ENCODE peak calls at places on chromosomes 3 and 15, in nine cellular contexts. K is adrenal gland, I is body of pancreas, D is Panc1, F is fibroblast of lung, W is GM12865, Z is NB4, M is H1, P is fibroblast of pulmonary artery. R is an unnamed sample.

GRCh38 chr3:195405646-195406045 is 37.2 kb downstream of the ACAP2 start:
- DNase-seq in K (no peak), I (no peak), D (no peak), F (no peak), W (no peak), Z (no peak), M (no peak), P (no peak), R (no peak)

GRCh38 chr15:77454956-77455355 is 34.3 kb downstream of the HMG20A start:
- DNase-seq in K (no peak), I (no peak), D (no peak), F (no peak), W (no peak), Z (no peak), M (no peak), P (no peak), R (no peak)

GRCh38 chr3:184178522-184179138 is 4.0 kb downstream of the AP2M1 start:
- DNase-seq in K (no peak), I (no peak), D (no peak), F (no peak), W (no peak), Z (no peak), M (no peak), P (no peak), R (no peak)

GRCh38 chr3:47197287-47197686 is 33.4 kb upstream of the SETD2 start:
- DNase-seq in K (no peak), I (no peak), D (no peak), F (no peak), W (no peak), Z (no peak), M (no peak), P (no peak), R (no peak)

GRCh38 chr15:69293741-69294615 is 4.7 kb upstream of the PAQR5 start:
- DNase-seq in K (no peak), I (no peak), D (no peak), F (no peak), W (no peak), Z (no peak), M (no peak), P (no peak), R (no peak)

GRCh38 chr3:26233374-26233773 is 389.2 kb upstream of the LRRC3B start:
- DNase-seq in K (no peak), I (no peak), D (no peak), F (no peak), W (no peak), Z (no peak), M (no peak), P (no peak), R (no peak)

GRCh38 chr3:150346956-150347863 is 60.9 kb upstream of the TSC22D2 start:
- DNase-seq in K (no peak), I (no peak), D (no peak), F (peak), W (no peak), Z (no peak), M (no peak), P (no peak), R (no peak)

GRCh38 chr3:117524890-117525289 is 815.3 kb downstream of the TUSC7 start:
- DNase-seq in K (no peak), I (no peak), D (no peak), F (peak), W (no peak), Z (no peak), M (no peak), P (peak), R (peak)

GRCh38 chr15:100943074-100943473 is 23.9 kb downstream of the LRRK1 start:
- DNase-seq in K (no peak), I (no peak), D (no peak), F (no peak), W (no peak), Z (no peak), M (no peak), P (no peak), R (no peak)

GRCh38 chr3:834679-835078 is 258.1 kb upstream of the CNTN6 start:
- DNase-seq in K (no peak), I (no peak), D (no peak), F (no peak), W (no peak), Z (no peak), M (no peak), P (no peak), R (no peak)

GRCh38 chr3:54660599-54661210 is 267.2 kb downstream of the LRTM1 start:
- DNase-seq in K (peak), I (peak), D (no peak), F (no peak), W (no peak), Z (no peak), M (no peak), P (peak), R (no peak)

GRCh38 chr3:132605374-132605792 is 8.3 kb downstream of the ACKR4 start:
- DNase-seq in K (no peak), I (no peak), D (no peak), F (no peak), W (no peak), Z (no peak), M (no peak), P (peak), R (no peak)

GRCh38 chr3:72303926-72304325 is 519.0 kb upstream of the PROK2 start:
- DNase-seq in K (no peak), I (no peak), D (no peak), F (no peak), W (no peak), Z (no peak), M (no peak), P (peak), R (no peak)

GRCh38 chr3:125150525-125151436 is 61.8 kb downstream of the SLC12A8 start:
- DNase-seq in K (peak), I (peak), D (peak), F (peak), W (peak), Z (peak), M (no peak), P (peak), R (no peak)

GRCh38 chr3:159169828-159170227 is 368.0 kb downstream of the MFSD1 start:
- DNase-seq in K (no peak), I (no peak), D (peak), F (peak), W (no peak), Z (no peak), M (no peak), P (peak), R (peak)

GRCh38 chr15:76059320-76060097 is at the start of gene TMEM266:
- DNase-seq in K (peak), I (peak), D (no peak), F (peak), W (peak), Z (peak), M (no peak), P (no peak), R (no peak)

GRCh38 chr15:76056931-76057330 is 2.9 kb upstream of the TMEM266 start:
- DNase-seq in K (no peak), I (no peak), D (no peak), F (no peak), W (peak), Z (peak), M (no peak), P (no peak), R (no peak)

GRCh38 chr15:76058714-76059319 is 968 bp upstream of the TMEM266 start:
- DNase-seq in K (peak), I (peak), D (no peak), F (peak), W (peak), Z (peak), M (no peak), P (peak), R (no peak)

GRCh38 chr15:76060098-76060989 is 559 bp downstream of the TMEM266 start:
- DNase-seq in K (no peak), I (no peak), D (no peak), F (no peak), W (peak), Z (peak), M (no peak), P (no peak), R (no peak)

DNA sequence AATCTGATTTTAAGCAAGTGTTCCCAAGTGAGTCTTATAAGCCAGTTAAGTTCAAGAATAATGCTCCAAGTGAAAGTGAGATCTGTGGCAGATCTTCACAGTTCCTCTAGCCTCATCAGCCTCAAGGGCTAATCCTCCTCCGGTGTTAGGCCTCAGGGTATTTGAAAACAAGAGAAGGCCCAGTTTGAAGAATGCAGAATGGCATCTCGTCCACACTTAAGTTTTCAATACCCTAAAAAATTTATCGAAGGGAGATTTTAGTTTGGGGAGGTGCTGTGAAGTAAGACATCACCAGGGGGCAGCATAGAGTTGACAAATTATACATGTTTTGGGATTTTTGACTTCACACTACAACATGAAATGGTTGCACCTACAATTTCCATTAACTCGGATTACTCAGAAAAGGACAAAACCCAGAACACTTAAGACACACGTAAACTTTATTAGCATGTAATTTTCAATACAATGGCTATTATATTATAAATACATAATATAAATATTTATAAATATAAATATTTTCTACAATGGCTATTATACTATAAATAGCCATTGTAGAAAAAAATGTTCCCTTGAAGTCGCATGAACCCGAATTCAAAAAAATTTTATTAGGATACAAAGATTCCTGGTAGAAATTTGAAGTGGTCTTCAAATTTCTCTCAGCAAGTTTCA is 2.3 kb upstream of the TMEM266 start:
- DNase-seq in K (peak), I (peak), D (no peak), F (peak), W (peak), Z (peak), M (no peak), P (peak), R (no peak)
- H3K4me3 ChIP-seq in K (no peak), I (no peak), D (peak), F (peak), W (peak), Z (peak), M (no peak), P (no peak), R (peak)

DNA sequence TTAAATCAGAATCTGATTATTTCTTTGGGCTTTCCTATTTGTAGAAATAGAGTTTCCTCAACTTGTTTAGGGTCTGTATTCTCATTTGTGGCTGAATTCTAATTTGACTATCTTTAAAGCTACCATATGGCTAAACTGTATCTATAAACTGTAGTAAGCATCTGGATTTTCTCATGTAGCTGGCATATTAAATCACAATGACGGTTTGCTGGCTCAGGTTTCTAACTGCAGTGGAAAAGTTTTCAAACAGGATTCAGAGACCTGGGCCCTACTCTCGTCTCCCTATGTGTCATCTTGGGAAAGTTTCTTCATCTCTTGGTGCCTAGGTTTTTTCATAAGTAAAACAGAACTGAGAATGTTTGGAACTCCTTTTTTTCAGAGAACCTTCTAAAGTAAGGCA is 68.3 kb downstream of the GALK2 start:
- DNase-seq in K (peak), I (no peak), D (no peak), F (peak), W (no peak), Z (no peak), M (no peak), P (peak), R (peak)
- H3K4me3 ChIP-seq in K (no peak), I (no peak), D (no peak), F (no peak), W (no peak), Z (no peak), M (no peak), P (no peak), R (no peak)

GRCh38 chr3:99872633-99873254 is 55.1 kb downstream of the CMSS1 start:
- DNase-seq in K (no peak), I (no peak), D (no peak), F (no peak), W (peak), Z (peak), M (no peak), P (no peak), R (no peak)

GRCh38 chr3:99869621-99870020 is 52.0 kb downstream of the CMSS1 start:
- DNase-seq in K (no peak), I (no peak), D (no peak), F (no peak), W (no peak), Z (no peak), M (no peak), P (no peak), R (no peak)

GRCh38 chr3:99868438-99868723 is 50.7 kb downstream of the CMSS1 start:
- DNase-seq in K (no peak), I (no peak), D (no peak), F (no peak), W (peak), Z (peak), M (no peak), P (peak), R (no peak)

GRCh38 chr3:99870712-99871111 is 53.0 kb downstream of the CMSS1 start:
- DNase-seq in K (no peak), I (no peak), D (no peak), F (no peak), W (no peak), Z (no peak), M (no peak), P (no peak), R (no peak)

GRCh38 chr3:99871231-99871898 is 53.7 kb downstream of the CMSS1 start:
- DNase-seq in K (no peak), I (no peak), D (no peak), F (no peak), W (no peak), Z (no peak), M (no peak), P (no peak), R (no peak)
- H3K4me3 ChIP-seq in K (no peak), I (no peak), D (no peak), F (peak), W (no peak), Z (no peak), M (no peak), P (no peak), R (no peak)

GRCh38 chr15:64010719-64011118 is 35.6 kb downstream of the DAPK2 start:
- DNase-seq in K (peak), I (peak), D (no peak), F (peak), W (peak), Z (peak), M (no peak), P (peak), R (peak)

GRCh38 chr15:64006642-64007041 is 39.6 kb downstream of the DAPK2 start:
- DNase-seq in K (no peak), I (no peak), D (no peak), F (no peak), W (no peak), Z (no peak), M (no peak), P (no peak), R (no peak)

GRCh38 chr15:64009798-64010241 is 36.5 kb downstream of the DAPK2 start:
- DNase-seq in K (no peak), I (no peak), D (no peak), F (no peak), W (peak), Z (no peak), M (no peak), P (no peak), R (no peak)

GRCh38 chr15:64008177-64008576 is 38.1 kb downstream of the DAPK2 start:
- DNase-seq in K (no peak), I (no peak), D (no peak), F (no peak), W (no peak), Z (no peak), M (no peak), P (no peak), R (no peak)

DNA sequence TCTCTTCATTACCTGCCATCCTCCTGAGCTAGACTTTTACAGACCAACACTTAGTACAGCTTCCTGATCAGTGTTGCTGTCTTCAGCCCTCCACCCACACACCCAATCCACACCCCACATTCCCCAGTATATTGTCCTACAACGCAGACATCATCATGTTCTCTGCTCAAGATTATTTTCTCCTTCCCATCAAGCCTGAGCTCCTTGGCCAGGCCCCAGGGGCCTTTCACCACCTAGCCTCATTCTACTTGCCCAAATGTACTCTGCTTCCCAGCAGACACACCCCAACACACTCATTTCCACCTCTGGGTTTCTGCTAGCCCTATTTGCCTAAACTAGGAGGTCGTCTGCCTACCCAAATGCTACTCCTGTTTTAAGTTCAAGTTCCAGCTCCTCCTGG is 37.0 kb downstream of the DAPK2 start:
- DNase-seq in K (no peak), I (no peak), D (no peak), F (no peak), W (peak), Z (no peak), M (no peak), P (peak), R (no peak)
- H3K4me3 ChIP-seq in K (no peak), I (no peak), D (no peak), F (no peak), W (peak), Z (no peak), M (no peak), P (no peak), R (no peak)

DNA sequence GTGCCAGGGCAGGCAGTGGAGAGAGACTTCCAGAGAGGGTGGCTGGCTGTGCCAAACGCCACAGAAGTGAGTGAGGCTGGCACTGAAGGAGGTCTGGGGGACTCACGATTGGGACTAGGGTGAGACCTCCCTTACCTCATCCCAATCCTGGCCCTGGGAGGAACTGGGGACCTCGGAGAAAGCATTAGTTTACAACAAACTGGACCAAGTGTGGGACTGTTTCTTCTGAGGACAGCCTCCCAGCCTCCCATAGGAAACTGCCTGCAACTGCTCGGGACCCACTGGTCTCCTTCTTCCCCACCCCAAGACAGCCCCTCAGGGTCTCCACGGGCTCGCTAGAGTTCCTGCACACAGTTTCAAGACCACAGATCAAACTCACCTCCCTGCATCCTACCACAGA is 45.4 kb downstream of the ST6GAL1 start:
- DNase-seq in K (no peak), I (no peak), D (no peak), F (no peak), W (no peak), Z (no peak), M (no peak), P (no peak), R (no peak)
- H3K4me3 ChIP-seq in K (no peak), I (no peak), D (no peak), F (no peak), W (no peak), Z (no peak), M (no peak), P (no peak), R (no peak)

GRCh38 chr15:96347181-96348111 is 16.9 kb downstream of the NR2F2 start:
- DNase-seq in K (no peak), I (no peak), D (no peak), F (peak), W (no peak), Z (peak), M (no peak), P (peak), R (no peak)
- H3K4me3 ChIP-seq in K (no peak), I (no peak), D (no peak), F (peak), W (no peak), Z (peak), M (no peak), P (peak), R (no peak)

DNA sequence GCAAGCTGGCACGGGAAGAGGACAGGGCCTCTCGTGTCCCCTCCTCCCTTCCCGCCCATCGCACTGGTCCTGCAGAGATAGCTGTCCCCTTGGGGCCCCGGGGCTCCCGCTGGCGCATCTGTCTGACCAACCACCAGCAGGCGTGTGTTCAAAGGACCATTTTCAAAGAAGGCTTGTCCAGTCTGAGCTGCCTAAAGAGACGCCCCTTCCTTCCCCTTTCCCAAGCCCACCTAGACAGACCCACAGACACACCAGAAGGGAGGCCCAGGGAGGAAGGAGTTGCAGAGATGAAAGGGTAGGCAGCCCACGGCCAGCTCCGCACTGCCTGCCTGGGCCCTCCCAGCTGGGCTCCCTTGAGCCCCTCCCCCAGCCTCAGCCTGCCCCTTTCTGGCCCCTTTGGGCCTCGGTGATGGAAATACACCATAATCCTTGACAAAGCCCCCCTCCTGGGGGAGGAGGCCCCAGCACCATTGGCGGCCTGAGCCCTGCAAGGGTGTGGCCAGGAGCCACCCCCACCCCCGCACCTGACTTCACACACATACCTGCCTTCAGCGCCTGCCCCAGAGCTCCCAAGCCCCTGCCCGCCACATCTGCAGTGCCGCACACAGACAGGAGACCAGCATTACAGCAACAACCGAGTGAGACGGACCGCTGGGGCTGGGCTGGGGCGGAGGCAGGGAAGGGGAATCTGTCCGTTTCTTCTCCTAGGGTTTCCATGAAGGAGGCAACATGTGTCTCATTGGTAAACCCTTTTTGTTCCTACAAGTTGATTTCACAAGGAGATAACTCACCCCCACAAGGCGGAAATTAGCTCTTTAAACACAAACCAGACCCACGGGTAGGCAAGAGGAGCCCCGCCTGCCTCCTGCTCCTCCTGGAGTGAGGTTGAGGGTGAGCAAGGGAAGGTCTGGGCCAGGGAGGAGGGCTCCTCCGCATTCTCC is at the start of gene STRA6:
- DNase-seq in K (no peak), I (no peak), D (no peak), F (no peak), W (no peak), Z (peak), M (peak), P (no peak), R (peak)
- H3K4me3 ChIP-seq in K (no peak), I (no peak), D (no peak), F (no peak), W (no peak), Z (peak), M (peak), P (no peak), R (no peak)